ENCODE peak calls at places on chromosomes 2 and 18, in four cellular contexts. G is stomach; V is stimulated activated CD4-positive, alpha-beta T cell treated with anti-CD3 and anti-CD28 coated beads, Interleukin-12 subunit alpha, Interleukin-12 subunit beta, amount 100 ng/mL, for 4 hours; A is sigmoid colon. Z is an unnamed sample.

GRCh38 chr2:6011871-6012380 is 319.7 kb downstream of the SOX11 start:
- DNase-seq in V (no peak), G (no peak), A (no peak), Z (no peak)

GRCh38 chr18:2805970-2806943 is 40.5 kb upstream of the EMILIN2 start:
- DNase-seq in V (no peak), A (no peak), G (no peak), Z (no peak)

GRCh38 chr2:224545884-224546644 is 39.1 kb downstream of the CUL3 start:
- DNase-seq in V (no peak), G (no peak), A (no peak), Z (no peak)

GRCh38 chr2:55416826-55417568 is 2.7 kb downstream of the CCDC88A start:
- DNase-seq in G (no peak), V (no peak), A (no peak), Z (no peak)

GRCh38 chr18:67318651-67319050 is 197.9 kb downstream of the DSEL start:
- DNase-seq in G (no peak), A (no peak), V (no peak), Z (no peak)

GRCh38 chr2:46825958-46826897 is 89.4 kb downstream of the MCFD2 start:
- DNase-seq in V (no peak), G (no peak), A (no peak), Z (peak; percentile 75)

GRCh38 chr2:68726608-68727367 is 7.8 kb upstream of the ARHGAP25 start:
- DNase-seq in A (no peak), G (peak; percentile 41), V (peak; percentile 68), Z (no peak)

GRCh38 chr2:19021100-19021476 is 337.3 kb downstream of the OSR1 start:
- DNase-seq in V (no peak), G (no peak), A (no peak), Z (no peak)

GRCh38 chr2:28750316-28751101 is 1.1 kb upstream of the PPP1CB start:
- DNase-seq in V (peak; percentile 12), A (peak; percentile 71), G (no peak), Z (no peak)

GRCh38 chr18:23618862-23619387 is 32.6 kb upstream of the NPC1 start:
- DNase-seq in A (peak; percentile 65), G (no peak), V (no peak), Z (no peak)

GRCh38 chr18:78776151-78776550 is 203.5 kb upstream of the SALL3 start:
- DNase-seq in A (peak; percentile 40), V (no peak), G (peak; percentile 10), Z (peak; percentile 75)

GRCh38 chr2:188773075-188773474 is 201.1 kb upstream of the COL3A1 start:
- DNase-seq in A (no peak), G (no peak), V (no peak), Z (no peak)

GRCh38 chr2:239002960-239003932 is 155.4 kb downstream of the TWIST2 start:
- DNase-seq in A (peak; percentile 66), V (no peak), G (no peak), Z (peak; percentile 82)

GRCh38 chr2:26982102-26982742 is 11.8 kb downstream of the MAPRE3 start:
- DNase-seq in V (no peak), A (peak; percentile 90), G (peak; percentile 92), Z (no peak)

GRCh38 chr2:207231106-207231860 is 65.5 kb upstream of the KLF7 start:
- DNase-seq in A (no peak), G (no peak), V (no peak), Z (no peak)

GRCh38 chr2:75157435-75157834 is 41.9 kb downstream of the TACR1 start:
- DNase-seq in V (no peak), G (no peak), A (no peak), Z (no peak)

GRCh38 chr2:205546417-205546816 is 135.9 kb upstream of the NRP2 start:
- DNase-seq in V (no peak), G (no peak), A (no peak), Z (no peak)

GRCh38 chr18:331231-331771 is 63.5 kb upstream of the THOC1 start:
- DNase-seq in G (no peak), V (no peak), A (no peak), Z (no peak)

GRCh38 chr2:228590681-228591080 is 409.2 kb upstream of the SPHKAP start:
- DNase-seq in G (no peak), A (no peak), V (no peak), Z (no peak)

GRCh38 chr2:56133931-56134629 is 49.7 kb upstream of the CCDC85A start:
- DNase-seq in V (no peak), A (no peak), G (no peak), Z (no peak)

GRCh38 chr2:22377251-22377650 is 1007.7 kb upstream of the KLHL29 start:
- DNase-seq in A (no peak), V (no peak), G (no peak), Z (no peak)

GRCh38 chr2:189298038-189298437 is 118.5 kb upstream of the COL5A2 start:
- DNase-seq in G (no peak), A (no peak), V (no peak), Z (no peak)

GRCh38 chr2:12715878-12716249 is 872 bp upstream of the TRIB2 start:
- DNase-seq in G (peak; percentile 86), A (peak; percentile 90), V (peak; percentile 78), Z (no peak)

GRCh38 chr18:495017-495416 is 5.5 kb downstream of the COLEC12 start:
- DNase-seq in V (no peak), A (no peak), G (no peak), Z (no peak)

GRCh38 chr2:219124379-219125110 is 36.1 kb downstream of the NHEJ1 start:
- DNase-seq in G (no peak), A (no peak), V (no peak), Z (no peak)

GRCh38 chr18:79481041-79481790 is 85.5 kb downstream of the NFATC1 start:
- DNase-seq in A (peak; percentile 56), G (no peak), V (no peak), Z (no peak)

Z was measured in mesenteric fat pad.